ENCODE peak calls at places on chromosomes 11 and 22, in four cellular contexts. G is GM12878; A is CD8-positive, alpha-beta T cell; O is Peyer's patch. I is an unnamed sample. For H3K4me1 and H3K27me3, the result is how much of the 10 kb centered on the place peaks cover.

GRCh38 chr22:38155703-38156102 is 25.9 kb downstream of the PLA2G6 start:
- DNase-seq in G (no peak), A (no peak), O (no peak), I (no peak)

GRCh38 chr11:65182258-65183170 is 786 bp downstream of the CAPN1 start:
- DNase-seq in G (no peak), A (no peak), O (peak), I (peak)

GRCh38 chr11:9571766-9572120 is 1.7 kb upstream of the WEE1 start:
- DNase-seq in G (no peak), A (no peak), O (no peak), I (no peak)

GRCh38 chr11:115452245-115452644 is 52.0 kb downstream of the CADM1 start:
- DNase-seq in G (no peak), A (no peak), O (no peak), I (no peak)

GRCh38 chr11:55847453-55847852 is 8.9 kb downstream of the OR5D16 start:
- DNase-seq in G (no peak), A (no peak), O (no peak), I (no peak)

GRCh38 chr11:2586793-2587131 is 113.0 kb downstream of the KCNQ1OT1 start:
- DNase-seq in G (no peak), A (no peak), O (no peak), I (no peak)

GRCh38 chr11:126477526-126478275 is 122.2 kb downstream of the ST3GAL4 start:
- DNase-seq in G (no peak), A (no peak), O (no peak), I (no peak)

GRCh38 chr22:44537016-44537936 is 39.2 kb upstream of the RTL6 start:
- DNase-seq in G (no peak), A (no peak), O (no peak), I (no peak)

GRCh38 chr22:38706101-38706884 is 549 bp downstream of the GTPBP1 start:
- DNase-seq in G (no peak), A (no peak), O (peak), I (peak)

GRCh38 chr22:48410536-48410935 is 1417.1 kb downstream of the BRD1 start:
- DNase-seq in G (no peak), A (no peak), O (no peak), I (no peak)

GRCh38 chr22:20147286-20147988 is 3.4 kb downstream of the CCDC188 start:
- DNase-seq in G (no peak), A (no peak), O (no peak), I (no peak)

DNA sequence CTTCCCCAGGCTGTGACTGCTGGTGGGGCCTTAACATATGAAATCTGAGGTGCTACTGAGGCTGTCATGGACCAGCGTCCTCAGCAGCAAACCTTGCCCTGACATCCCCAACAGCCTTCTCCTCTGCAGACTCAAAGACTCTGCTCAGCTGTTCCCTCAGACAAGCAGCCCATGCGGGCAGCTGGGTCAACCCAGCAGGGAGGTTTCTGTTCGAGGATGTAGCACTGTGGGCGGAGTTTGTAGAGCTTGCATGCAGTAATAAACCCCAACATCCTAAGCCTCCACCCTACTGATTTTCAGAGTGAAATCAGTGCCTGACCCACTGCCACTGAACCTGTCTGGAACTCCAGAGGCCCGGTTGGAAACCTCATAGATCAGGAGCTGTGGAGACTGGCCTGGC is 88.8 kb upstream of the XKR3 start:
- DNase-seq in G (no peak), A (no peak), O (no peak), I (no peak)
- H3K4me1 ChIP-seq in G (under half), A (under half), O (under half), I (under half)

DNA sequence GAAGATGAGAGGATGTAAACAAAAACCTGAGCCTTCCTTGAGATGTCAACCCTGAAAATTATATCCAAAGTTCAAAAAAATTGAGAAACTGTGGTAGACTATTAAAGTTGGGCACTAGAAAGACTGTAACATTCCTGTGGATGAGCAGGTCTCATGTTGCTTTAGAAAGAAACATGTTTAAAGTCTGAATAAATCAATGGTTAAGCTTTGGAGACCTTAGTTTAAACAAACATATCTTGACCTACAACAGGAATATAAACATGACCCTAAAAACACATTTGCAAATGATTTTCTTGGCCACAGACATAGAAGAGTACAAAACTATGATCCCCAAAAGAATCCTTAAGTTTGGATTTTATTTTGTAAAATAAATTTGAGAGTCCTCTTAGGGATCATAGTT is 38.1 kb upstream of the PCF11 start:
- DNase-seq in G (no peak), A (no peak), O (no peak), I (no peak)
- H3K27me3 ChIP-seq in G (under half), A (under half), O (under half), I (under half)

DNA sequence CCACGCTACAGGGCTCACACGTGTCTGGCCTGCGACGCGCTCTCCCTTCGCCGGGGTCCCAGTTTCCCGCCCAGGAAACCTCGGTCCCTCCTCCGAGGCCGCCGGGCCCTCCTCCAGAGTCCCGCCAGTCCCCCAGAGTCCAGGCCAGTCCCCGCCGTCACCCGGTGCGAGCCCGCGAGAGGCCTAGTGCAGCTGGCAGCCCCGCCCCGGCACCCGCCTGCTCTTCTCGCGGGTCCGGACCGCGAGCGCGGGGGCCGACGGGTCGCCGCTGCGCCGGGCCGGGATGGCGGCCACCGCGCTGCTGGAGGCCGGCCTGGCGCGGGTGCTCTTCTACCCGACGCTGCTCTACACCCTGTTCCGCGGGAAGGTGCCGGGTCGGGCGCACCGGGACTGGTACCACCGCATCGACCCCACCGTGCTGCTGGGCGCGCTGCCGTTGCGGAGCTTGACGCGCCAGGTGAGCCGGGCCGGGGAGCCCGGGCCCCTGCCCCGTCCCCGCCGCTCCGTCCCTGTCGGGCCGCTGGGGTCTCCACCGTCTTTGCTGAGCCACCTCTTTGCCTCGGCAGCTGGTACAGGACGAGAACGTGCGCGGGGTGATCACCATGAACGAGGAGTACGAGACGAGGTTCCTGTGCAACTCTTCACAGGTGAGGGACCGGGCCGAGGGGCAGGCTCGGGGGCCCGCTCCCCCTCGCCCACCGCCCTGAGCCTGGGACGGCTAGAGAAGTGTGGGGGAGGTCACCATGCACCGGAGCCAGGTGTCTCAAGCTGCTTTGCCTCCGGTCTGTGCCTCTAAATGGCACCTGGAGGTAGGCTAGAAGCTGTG is at the start of gene PTPMT1:
- DNase-seq in G (no peak), A (peak), O (peak), I (peak)
- H3K27ac ChIP-seq in G (peak), A (peak), O (peak), I (peak)

GRCh38 chr11:116842909-116843308 is 5.5 kb upstream of the APOA1 start:
- DNase-seq in G (no peak), A (no peak), O (peak), I (no peak)
- H3K4me1 ChIP-seq in G (under half), A (under half), O (under half), I (under half)

DNA sequence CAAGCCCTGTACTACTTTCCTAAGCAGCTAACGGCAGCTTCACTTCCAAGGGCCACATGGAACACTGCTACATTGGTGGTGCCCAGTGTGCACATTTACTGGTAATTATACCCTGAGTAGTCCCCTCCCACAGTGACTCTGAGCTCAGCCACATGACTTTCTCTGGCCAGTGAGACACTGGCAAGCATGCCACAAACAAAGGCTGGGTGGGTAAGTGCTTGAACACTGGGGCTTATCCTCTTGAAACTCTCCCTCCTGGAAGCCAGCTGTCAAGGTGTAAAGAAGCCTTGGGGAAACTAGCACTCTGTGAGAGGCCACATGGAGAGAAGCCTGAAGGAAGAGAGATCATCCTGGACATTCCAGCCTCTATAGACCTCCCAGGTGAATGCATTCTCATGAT is 54.4 kb upstream of the DRD2 start:
- DNase-seq in G (no peak), A (no peak), O (no peak), I (no peak)
- H3K27me3 ChIP-seq in G (under half), A (under half), O (under half), I (under half)

DNA sequence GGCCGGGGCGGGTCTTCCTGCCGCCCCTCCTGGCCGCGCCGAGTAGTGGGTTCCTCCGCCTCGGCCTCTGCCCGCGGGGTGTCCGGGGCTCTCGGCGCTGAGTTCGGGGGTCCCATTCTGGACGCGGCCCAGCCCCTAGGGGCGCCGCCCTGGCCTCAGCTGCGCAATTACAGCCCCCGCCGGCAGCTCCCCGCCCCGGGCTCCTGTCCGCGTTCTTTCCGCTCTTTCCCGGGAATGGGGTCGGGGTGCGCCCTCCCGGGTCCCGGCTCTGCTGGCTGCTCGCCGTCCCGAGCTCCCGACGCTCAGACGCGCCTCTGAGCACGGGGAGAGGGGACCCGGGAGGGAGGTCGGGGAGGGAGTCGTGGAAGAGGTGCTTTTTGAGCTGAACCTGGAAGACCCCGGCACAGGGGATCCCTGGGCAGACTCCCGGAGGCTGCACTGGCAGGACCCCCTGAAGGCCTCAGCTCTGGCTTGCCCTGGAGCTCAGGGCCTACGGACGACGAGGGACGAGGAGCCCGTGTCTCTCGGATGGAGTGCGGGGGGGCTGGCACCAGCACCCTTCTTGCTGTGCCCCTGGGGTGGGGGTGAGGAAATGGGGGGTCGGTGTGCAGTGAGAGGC is 543 bp downstream of the TSPAN4 start:
- DNase-seq in G (no peak), A (no peak), O (no peak), I (no peak)
- H3K27ac ChIP-seq in G (no peak), A (no peak), O (peak), I (no peak)

DNA sequence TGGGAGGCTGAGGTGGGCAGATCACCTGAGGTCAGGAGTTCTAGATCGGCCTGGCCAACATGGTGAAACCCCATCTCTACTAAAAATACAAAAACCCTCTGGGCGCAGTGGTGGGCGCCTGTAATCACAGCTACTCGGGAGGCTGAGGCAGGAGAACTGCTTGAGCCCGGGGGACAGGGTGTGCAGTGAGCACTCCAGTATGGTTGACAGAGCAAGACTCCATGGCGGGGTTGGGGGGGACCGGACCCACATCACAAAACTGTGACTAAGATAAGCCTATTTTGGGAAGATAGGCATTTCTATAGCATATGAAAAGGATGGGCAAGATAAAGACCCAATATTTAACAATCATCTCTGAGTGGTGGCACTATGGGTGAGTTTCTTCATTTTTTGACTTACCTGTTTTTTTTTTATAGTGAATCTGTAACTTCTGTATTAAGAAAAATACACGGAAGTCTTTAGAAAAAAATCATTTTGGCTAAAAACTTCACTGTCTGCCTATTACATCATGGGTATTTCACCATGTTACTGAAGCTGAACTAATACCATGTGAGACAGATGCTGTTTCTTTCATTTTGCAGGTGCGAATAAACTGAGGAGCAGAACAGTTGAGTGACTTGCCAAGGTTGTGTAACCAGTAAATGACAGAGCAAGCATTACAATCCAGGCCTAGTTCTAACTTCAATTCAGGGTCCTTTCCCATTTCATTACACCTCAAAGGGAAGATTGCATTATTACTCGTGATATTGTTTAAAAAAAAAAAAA is 2.5 kb downstream of the CELF1 start:
- DNase-seq in G (no peak), A (no peak), O (no peak), I (no peak)
- H3K4me1 ChIP-seq in G (under half), A (half or more), O (under half), I (half or more)

I was measured in CD4-positive, alpha-beta memory T cell.